ENCODE peak calls at places on chromosomes 4 and X, in five cellular contexts. One of them, this sample, is unnamed.

GRCh38 chrX:40145670-40146470 is 48.1 kb upstream of the BCOR start:
- DNase-seq in transverse colon: no peak
- DNase-seq in psoas muscle: no peak
- DNase-seq in foreskin keratinocyte: no peak
- DNase-seq in GM23248: peak; percentile 50
- DNase-seq in this sample: no peak

GRCh38 chr4:147207941-147208340 is 262.3 kb upstream of the TTC29 start:
- DNase-seq in transverse colon: no peak
- DNase-seq in psoas muscle: no peak
- DNase-seq in foreskin keratinocyte: no peak
- DNase-seq in GM23248: no peak
- DNase-seq in this sample: no peak

GRCh38 chrX:150547511-150548115 is 20.8 kb upstream of the MTM1 start:
- DNase-seq in foreskin keratinocyte: no peak
- DNase-seq in psoas muscle: peak; percentile 70
- DNase-seq in transverse colon: peak; percentile 68
- DNase-seq in GM23248: peak; percentile 79
- DNase-seq in this sample: no peak

GRCh38 chrX:98350940-98351339 is 1467.2 kb downstream of the RPA4 start:
- DNase-seq in GM23248: no peak
- DNase-seq in transverse colon: no peak
- DNase-seq in psoas muscle: no peak
- DNase-seq in foreskin keratinocyte: no peak
- DNase-seq in this sample: no peak

GRCh38 chrX:153557618-153558017 is 40.2 kb downstream of the ATP2B3 start:
- DNase-seq in transverse colon: no peak
- DNase-seq in GM23248: no peak
- DNase-seq in foreskin keratinocyte: no peak
- DNase-seq in psoas muscle: no peak
- DNase-seq in this sample: no peak

GRCh38 chrX:130625381-130625780 is 223.6 kb downstream of the RBMX2 start:
- DNase-seq in psoas muscle: no peak
- DNase-seq in GM23248: no peak
- DNase-seq in foreskin keratinocyte: no peak
- DNase-seq in transverse colon: no peak
- DNase-seq in this sample: no peak

GRCh38 chr4:175514174-175514573 is 297.9 kb downstream of the GPM6A start:
- DNase-seq in transverse colon: no peak
- DNase-seq in foreskin keratinocyte: no peak
- DNase-seq in psoas muscle: no peak
- DNase-seq in GM23248: no peak
- DNase-seq in this sample: no peak

GRCh38 chrX:104647084-104647483 is 81.1 kb downstream of the IL1RAPL2 start:
- DNase-seq in transverse colon: no peak
- DNase-seq in psoas muscle: no peak
- DNase-seq in foreskin keratinocyte: no peak
- DNase-seq in GM23248: no peak
- DNase-seq in this sample: no peak

GRCh38 chrX:1213971-1214370 is 1.5 kb upstream of the CRLF2 start:
- DNase-seq in foreskin keratinocyte: no peak
- DNase-seq in GM23248: no peak
- DNase-seq in psoas muscle: no peak
- DNase-seq in transverse colon: no peak
- DNase-seq in this sample: no peak

GRCh38 chr4:26264109-26264508 is 56.7 kb upstream of the RBPJ start:
- DNase-seq in transverse colon: no peak
- DNase-seq in psoas muscle: no peak
- DNase-seq in foreskin keratinocyte: no peak
- DNase-seq in GM23248: no peak
- DNase-seq in this sample: no peak

GRCh38 chr4:88017516-88018302 is 10.3 kb downstream of the PKD2 start:
- DNase-seq in psoas muscle: no peak
- DNase-seq in transverse colon: no peak
- DNase-seq in foreskin keratinocyte: peak; percentile 77
- DNase-seq in GM23248: peak; percentile 98
- DNase-seq in this sample: peak; percentile 78

GRCh38 chr4:6972375-6972650 is 62.7 kb downstream of the TBC1D14 start:
- DNase-seq in GM23248: no peak
- DNase-seq in psoas muscle: no peak
- DNase-seq in transverse colon: no peak
- DNase-seq in foreskin keratinocyte: no peak
- DNase-seq in this sample: no peak

GRCh38 chrX:111131572-111131971 is 35.6 kb downstream of the PAK3 start:
- DNase-seq in psoas muscle: no peak
- DNase-seq in transverse colon: no peak
- DNase-seq in GM23248: no peak
- DNase-seq in foreskin keratinocyte: no peak
- DNase-seq in this sample: no peak

GRCh38 chrX:73289039-73289438 is 74.4 kb upstream of the NAP1L2 start:
- DNase-seq in foreskin keratinocyte: no peak
- DNase-seq in psoas muscle: no peak
- DNase-seq in transverse colon: no peak
- DNase-seq in GM23248: peak; percentile 0
- DNase-seq in this sample: no peak

GRCh38 chr4:22483551-22483981 is 32.3 kb downstream of the ADGRA3 start:
- DNase-seq in psoas muscle: no peak
- DNase-seq in transverse colon: no peak
- DNase-seq in GM23248: peak; percentile 84
- DNase-seq in foreskin keratinocyte: peak; percentile 90
- DNase-seq in this sample: peak; percentile 77

DNA sequence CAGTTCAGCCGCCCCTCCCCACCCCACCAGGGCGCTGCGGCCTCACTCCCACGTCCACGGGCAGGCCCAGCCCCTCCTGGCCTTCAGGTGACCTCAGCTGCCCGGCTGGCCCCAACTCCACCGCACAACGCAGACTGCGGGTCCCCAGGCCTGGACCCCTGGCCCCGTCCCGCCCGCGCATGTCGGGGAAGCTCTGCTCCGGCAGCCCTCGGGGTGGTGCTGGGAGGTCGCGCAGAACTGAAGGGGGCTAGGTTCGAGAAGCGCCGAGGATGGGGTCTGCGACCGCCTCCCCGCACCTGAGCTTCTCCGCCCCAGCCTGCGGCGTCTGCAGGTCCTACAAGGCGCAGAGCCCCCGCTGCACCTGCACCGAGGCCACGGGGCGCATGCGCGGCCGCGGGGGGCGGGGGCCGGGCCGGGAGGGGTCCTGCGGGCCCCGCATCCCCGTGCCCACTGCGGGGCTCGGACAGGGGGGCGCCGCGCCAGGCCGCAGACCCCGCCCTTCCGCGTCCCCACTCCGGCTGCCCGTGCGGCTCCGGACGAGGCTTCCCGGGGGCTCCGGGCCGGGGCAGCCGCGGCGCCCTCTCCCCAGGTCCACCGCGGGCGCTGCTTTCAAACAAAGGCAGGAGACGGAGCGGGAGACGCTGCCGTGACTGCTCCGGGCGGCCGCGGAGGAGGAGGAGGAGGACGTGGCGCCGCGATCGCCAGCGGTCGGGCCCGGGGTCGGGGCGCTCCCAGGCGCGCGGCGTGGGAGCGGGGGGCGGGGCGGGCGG is 678 bp upstream of the NAT8L start:
- DNase-seq in foreskin keratinocyte: no peak
- DNase-seq in transverse colon: no peak
- DNase-seq in GM23248: peak; percentile 49
- DNase-seq in psoas muscle: peak; percentile 12
- DNase-seq in this sample: no peak
- H3K27ac ChIP-seq in foreskin keratinocyte: no peak overlapping the region
- H3K27ac ChIP-seq in transverse colon: no peak overlapping the region
- H3K27ac ChIP-seq in GM23248: no peak overlapping the region
- H3K27ac ChIP-seq in psoas muscle: no peak overlapping the region
- H3K27ac ChIP-seq in this sample: no peak overlapping the region

GRCh38 chr4:151202851-151203455 is 74.0 kb upstream of the PRSS48 start:
- DNase-seq in transverse colon: no peak
- DNase-seq in GM23248: no peak
- DNase-seq in psoas muscle: no peak
- DNase-seq in foreskin keratinocyte: no peak
- DNase-seq in this sample: no peak

GRCh38 chr4:151198748-151199147 is 78.2 kb upstream of the PRSS48 start:
- DNase-seq in transverse colon: no peak
- DNase-seq in GM23248: peak; percentile 56
- DNase-seq in psoas muscle: no peak
- DNase-seq in foreskin keratinocyte: no peak
- DNase-seq in this sample: no peak

GRCh38 chr4:151197258-151197657 is 79.7 kb upstream of the PRSS48 start:
- DNase-seq in psoas muscle: peak; percentile 18
- DNase-seq in GM23248: peak; percentile 95
- DNase-seq in foreskin keratinocyte: peak; percentile 29
- DNase-seq in transverse colon: no peak
- DNase-seq in this sample: peak; percentile 11

GRCh38 chr4:151202381-151202780 is 74.6 kb upstream of the PRSS48 start:
- DNase-seq in psoas muscle: no peak
- DNase-seq in transverse colon: no peak
- DNase-seq in GM23248: no peak
- DNase-seq in foreskin keratinocyte: no peak
- DNase-seq in this sample: no peak

GRCh38 chr4:151199496-151200190 is 77.3 kb upstream of the PRSS48 start:
- DNase-seq in foreskin keratinocyte: no peak
- DNase-seq in psoas muscle: no peak
- DNase-seq in transverse colon: no peak
- DNase-seq in GM23248: peak; percentile 60
- DNase-seq in this sample: no peak
- H3K27ac ChIP-seq in foreskin keratinocyte: no peak overlapping the region
- H3K27ac ChIP-seq in psoas muscle: no peak overlapping the region
- H3K27ac ChIP-seq in transverse colon: peak overlapping the region; percentile 63
- H3K27ac ChIP-seq in GM23248: peak overlapping the region; percentile 76
- H3K27ac ChIP-seq in this sample: no peak overlapping the region

DNA sequence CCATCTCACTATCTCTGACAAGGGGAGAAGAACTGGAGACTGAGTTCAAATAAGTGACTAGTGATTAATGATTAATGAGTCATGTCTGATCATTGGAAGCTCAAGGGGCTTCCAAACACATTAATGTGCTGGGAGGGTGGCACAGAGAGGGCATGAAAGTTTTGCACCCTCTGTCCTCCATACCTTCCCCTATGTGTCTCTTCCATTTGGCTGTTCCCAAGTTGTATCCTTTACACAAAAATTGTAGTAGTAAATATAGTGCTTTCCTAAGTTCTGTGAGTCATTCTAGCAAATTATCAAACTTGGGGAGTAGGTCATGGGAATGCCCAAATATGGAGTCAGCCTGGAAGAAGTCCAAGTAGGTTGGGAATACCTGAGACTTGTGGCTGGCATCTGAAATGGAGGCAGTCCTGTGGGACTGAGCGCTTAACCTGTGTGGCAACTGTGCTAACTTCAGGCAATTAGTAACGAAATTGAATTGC is 4.1 kb upstream of the FAM200B start:
- DNase-seq in psoas muscle: no peak
- DNase-seq in transverse colon: peak; percentile 39
- DNase-seq in foreskin keratinocyte: peak; percentile 93
- DNase-seq in GM23248: peak; percentile 48
- DNase-seq in this sample: no peak
- H3K27ac ChIP-seq in psoas muscle: no peak overlapping the region
- H3K27ac ChIP-seq in transverse colon: no peak overlapping the region
- H3K27ac ChIP-seq in foreskin keratinocyte: peak overlapping the region; percentile 51
- H3K27ac ChIP-seq in GM23248: no peak overlapping the region
- H3K27ac ChIP-seq in this sample: no peak overlapping the region

DNA sequence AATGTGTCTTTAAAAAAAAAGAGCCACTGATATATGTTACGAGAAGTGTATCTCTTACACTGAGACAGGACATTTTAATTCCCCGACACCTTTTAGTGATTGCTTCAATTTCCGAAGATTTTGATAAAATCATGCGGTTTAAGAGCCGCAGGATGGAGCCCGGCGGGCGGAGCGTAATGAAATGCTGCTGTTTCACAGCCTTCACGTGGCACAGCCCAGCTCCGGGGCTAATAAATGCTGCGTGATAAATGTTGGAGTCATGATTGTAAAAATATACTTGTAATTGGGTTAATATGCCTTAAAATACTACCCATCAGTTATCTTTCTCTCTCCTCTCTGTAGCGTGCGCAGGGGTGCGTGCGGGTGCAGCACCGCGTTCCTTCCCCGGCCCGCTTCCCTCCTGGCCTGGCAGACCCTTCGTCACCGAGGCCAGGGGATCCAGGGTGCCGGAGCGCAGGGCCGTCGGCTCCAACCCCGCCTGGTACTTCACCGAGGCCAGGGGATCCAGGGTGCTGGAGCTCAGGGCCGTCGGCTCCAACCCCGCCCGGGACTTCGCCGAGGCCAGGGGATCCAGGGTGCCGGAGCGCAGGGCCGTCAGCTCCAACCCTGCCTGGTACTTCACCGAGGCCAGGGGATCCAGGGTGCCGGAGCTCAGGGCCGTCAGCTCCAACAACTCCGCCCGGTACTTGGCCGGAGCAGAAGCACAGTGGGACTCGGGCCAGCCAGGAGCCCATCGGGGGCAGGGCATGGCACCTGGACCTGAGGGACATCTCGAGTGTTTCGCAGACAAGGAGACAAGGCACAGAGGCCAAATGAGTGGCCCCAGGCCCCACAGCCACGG is 85.3 kb downstream of the FAM53A start:
- DNase-seq in transverse colon: no peak
- DNase-seq in foreskin keratinocyte: no peak
- DNase-seq in GM23248: no peak
- DNase-seq in psoas muscle: no peak
- DNase-seq in this sample: no peak
- H3K27ac ChIP-seq in transverse colon: no peak overlapping the region
- H3K27ac ChIP-seq in foreskin keratinocyte: no peak overlapping the region
- H3K27ac ChIP-seq in GM23248: no peak overlapping the region
- H3K27ac ChIP-seq in psoas muscle: no peak overlapping the region
- H3K27ac ChIP-seq in this sample: no peak overlapping the region

DNA sequence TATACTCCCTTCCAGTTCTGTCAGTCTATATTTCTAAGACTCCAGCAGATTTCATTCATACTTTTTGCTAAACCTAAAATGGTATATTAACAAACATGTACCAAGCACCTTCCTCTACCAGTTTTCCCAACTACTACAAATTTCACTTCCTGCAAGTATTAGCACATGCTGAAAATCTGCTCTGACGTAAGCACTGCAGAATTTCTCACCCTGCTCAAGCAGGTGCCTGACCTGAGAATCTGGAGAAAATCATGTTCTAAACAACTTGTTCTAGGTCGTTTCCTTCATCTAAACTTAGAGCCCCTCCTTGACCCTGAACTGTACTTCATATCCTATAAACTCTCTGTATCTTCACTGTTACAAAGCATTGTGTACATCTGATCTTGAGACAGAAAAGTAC is 380.7 kb upstream of the NOCT start:
- DNase-seq in psoas muscle: no peak
- DNase-seq in foreskin keratinocyte: no peak
- DNase-seq in GM23248: no peak
- DNase-seq in transverse colon: no peak
- DNase-seq in this sample: no peak
- H3K27ac ChIP-seq in psoas muscle: no peak overlapping the region
- H3K27ac ChIP-seq in foreskin keratinocyte: no peak overlapping the region
- H3K27ac ChIP-seq in GM23248: no peak overlapping the region
- H3K27ac ChIP-seq in transverse colon: no peak overlapping the region
- H3K27ac ChIP-seq in this sample: no peak overlapping the region

This sample was measured in RWPE1.